ENCODE peak calls at places on chromosome 16, in four cellular contexts. One of them, this sample, is unnamed.

GRCh38 chr16:84443166-84443802 is 61.2 kb downstream of the MEAK7 start:
- DNase-seq in ovary: no peak
- DNase-seq in A549: no peak
- DNase-seq in suprapubic skin: no peak
- DNase-seq in this sample: no peak

GRCh38 chr16:17271687-17272086 is 199.1 kb downstream of the XYLT1 start:
- DNase-seq in A549: no peak
- DNase-seq in ovary: peak
- DNase-seq in suprapubic skin: no peak
- DNase-seq in this sample: peak

GRCh38 chr16:83458612-83459011 is 349.2 kb upstream of the HSBP1 start:
- DNase-seq in A549: no peak
- DNase-seq in ovary: no peak
- DNase-seq in suprapubic skin: no peak
- DNase-seq in this sample: no peak

GRCh38 chr16:7492122-7492521 is 159.5 kb downstream of the RBFOX1 start:
- DNase-seq in ovary: no peak
- DNase-seq in suprapubic skin: no peak
- DNase-seq in A549: no peak
- DNase-seq in this sample: no peak

GRCh38 chr16:54934536-54935410 is 4.1 kb downstream of the IRX5 start:
- DNase-seq in A549: no peak
- DNase-seq in suprapubic skin: peak
- DNase-seq in ovary: no peak
- DNase-seq in this sample: no peak

GRCh38 chr16:24396350-24397271 is 140.5 kb downstream of the CACNG3 start:
- DNase-seq in A549: no peak
- DNase-seq in ovary: no peak
- DNase-seq in suprapubic skin: no peak
- DNase-seq in this sample: no peak

GRCh38 chr16:19700319-19700781 is 17.7 kb downstream of the KNOP1 start:
- DNase-seq in suprapubic skin: no peak
- DNase-seq in ovary: peak
- DNase-seq in A549: peak
- DNase-seq in this sample: no peak

GRCh38 chr16:51287231-51287630 is 136.2 kb upstream of the SALL1 start:
- DNase-seq in suprapubic skin: no peak
- DNase-seq in ovary: no peak
- DNase-seq in A549: no peak
- DNase-seq in this sample: no peak

GRCh38 chr16:58280846-58281301 is 14.0 kb downstream of the PRSS54 start:
- DNase-seq in suprapubic skin: no peak
- DNase-seq in A549: no peak
- DNase-seq in ovary: no peak
- DNase-seq in this sample: no peak

GRCh38 chr16:86002178-86002577 is 103.2 kb downstream of the IRF8 start:
- DNase-seq in A549: no peak
- DNase-seq in suprapubic skin: no peak
- DNase-seq in ovary: no peak
- DNase-seq in this sample: no peak

GRCh38 chr16:57192720-57193486 is 6.8 kb downstream of the RSPRY1 start:
- DNase-seq in A549: no peak
- DNase-seq in ovary: no peak
- DNase-seq in suprapubic skin: no peak
- DNase-seq in this sample: no peak
- H3K27ac ChIP-seq in A549: peak
- H3K27ac ChIP-seq in ovary: no peak
- H3K27ac ChIP-seq in suprapubic skin: no peak
- H3K27ac ChIP-seq in this sample: peak

GRCh38 chr16:11410382-11411058 is 65.3 kb downstream of the RMI2 start:
- DNase-seq in ovary: no peak
- DNase-seq in A549: no peak
- DNase-seq in suprapubic skin: no peak
- DNase-seq in this sample: no peak
- TF ChIP-seq EP300 in ovary: no peak
- TF ChIP-seq EP300 in A549: no peak
- TF ChIP-seq EP300 in suprapubic skin: no peak
- TF ChIP-seq EP300 in this sample: no peak

GRCh38 chr16:11292076-11292748 is 11.1 kb upstream of the PRM1 start:
- DNase-seq in suprapubic skin: no peak
- DNase-seq in ovary: no peak
- DNase-seq in A549: no peak
- DNase-seq in this sample: no peak
- H3K27ac ChIP-seq in suprapubic skin: no peak
- H3K27ac ChIP-seq in ovary: no peak
- H3K27ac ChIP-seq in A549: no peak
- H3K27ac ChIP-seq in this sample: no peak

DNA sequence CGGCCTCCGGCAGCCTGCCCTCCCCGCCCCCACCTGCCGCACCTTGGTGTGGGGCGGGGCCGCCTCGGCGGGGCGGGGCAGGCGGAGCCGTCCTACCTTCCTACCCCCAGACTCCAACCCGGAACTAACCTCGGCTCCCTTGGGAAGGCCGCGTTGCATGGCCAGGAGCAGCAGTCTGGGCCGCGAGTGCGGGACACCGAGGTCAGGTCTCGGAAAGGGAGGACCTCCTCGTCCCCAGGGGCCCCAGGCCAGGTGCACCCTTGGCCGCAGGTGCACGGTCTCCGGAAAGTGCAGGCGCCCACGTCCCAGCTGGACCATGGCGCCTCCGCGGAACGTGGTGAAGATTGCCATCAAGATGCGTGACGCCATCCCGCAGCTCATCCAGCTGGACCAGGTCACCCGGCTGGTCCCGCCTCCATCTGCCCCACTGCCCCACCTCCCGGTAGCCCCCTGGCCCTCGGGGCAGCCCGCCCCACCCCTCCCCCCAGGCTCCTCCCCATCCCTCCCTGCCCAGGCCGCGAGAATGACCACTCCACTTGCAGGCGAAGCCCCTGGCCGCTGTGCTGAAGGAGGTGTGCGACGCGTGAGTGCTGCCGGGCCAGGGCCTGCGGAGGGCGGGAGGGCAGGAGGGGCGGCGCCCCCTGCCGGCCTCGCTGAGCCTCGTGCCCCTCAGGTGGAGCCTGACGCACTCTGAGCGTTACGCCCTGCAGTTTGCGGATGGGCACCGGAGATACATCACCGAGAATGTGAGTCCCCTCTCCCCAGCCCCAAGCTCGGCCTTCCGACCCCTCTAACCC is at the start of gene ELMO3:
- DNase-seq in ovary: no peak
- DNase-seq in suprapubic skin: no peak
- DNase-seq in A549: no peak
- DNase-seq in this sample: no peak
- TF ChIP-seq EP300 in ovary: no peak
- TF ChIP-seq EP300 in suprapubic skin: no peak
- TF ChIP-seq EP300 in A549: no peak
- TF ChIP-seq EP300 in this sample: no peak

GRCh38 chr16:72788269-72788809 is 259.6 kb downstream of the ZFHX3 start:
- DNase-seq in A549: no peak
- DNase-seq in ovary: no peak
- DNase-seq in suprapubic skin: no peak
- DNase-seq in this sample: no peak
- H3K27ac ChIP-seq in A549: no peak
- H3K27ac ChIP-seq in ovary: no peak
- H3K27ac ChIP-seq in suprapubic skin: no peak
- H3K27ac ChIP-seq in this sample: peak

This sample was measured in tibial nerve.